ENCODE peak calls at places on chromosome 16, in nine cellular contexts. A is T-helper 1 cell; M is NCI-H1092 treated with DMSO at 0.1 percent for 48 hours; B is amygdala; L is NCI-H524 treated with DMSO at 0.1 percent for 48 hours; H is AG08396; K is AG09309; O is stimulated activated CD8-positive, alpha-beta memory T cell treated with anti-CD3 and anti-CD28 coated beads, Interleukin-2, amount 100 ng/mL, for 1 hour; W is T-helper 17 cell. Q is an unnamed sample.

GRCh38 chr16:22318690-22319358 is 21.6 kb downstream of the POLR3E start:
- DNase-seq in H (peak), M (no peak), A (peak), L (no peak), W (peak), O (no peak), K (no peak), B (no peak), Q (no peak)

GRCh38 chr16:84369938-84370627 is 1.7 kb downstream of the ATP2C2 start:
- DNase-seq in O (no peak), M (no peak), A (no peak), L (no peak), K (no peak), H (no peak), B (no peak), W (no peak), Q (no peak)

GRCh38 chr16:47045459-47045858 is 72.0 kb upstream of the DNAJA2 start:
- DNase-seq in W (no peak), M (no peak), A (no peak), O (no peak), K (no peak), B (no peak), L (no peak), H (no peak), Q (no peak)

GRCh38 chr16:70430667-70431536 is 8.0 kb downstream of the ST3GAL2 start:
- DNase-seq in L (no peak), B (no peak), M (no peak), W (no peak), O (no peak), A (peak), K (no peak), H (no peak), Q (no peak)

GRCh38 chr16:80084614-80085013 is 456.2 kb upstream of the DYNLRB2 start:
- DNase-seq in O (no peak), L (no peak), M (peak), H (peak), B (peak), A (no peak), W (no peak), K (peak), Q (peak)

GRCh38 chr16:11211061-11211976 is 44.7 kb downstream of the SOCS1 start:
- DNase-seq in A (no peak), W (no peak), M (no peak), H (no peak), O (no peak), B (no peak), K (no peak), L (no peak), Q (no peak)

GRCh38 chr16:3186946-3187690 is 886 bp upstream of the OR1F1 start:
- DNase-seq in O (no peak), K (no peak), A (no peak), B (no peak), W (no peak), L (no peak), M (no peak), H (no peak), Q (no peak)

GRCh38 chr16:66950971-66951790 is 9.9 kb upstream of the CES3 start:
- DNase-seq in A (no peak), B (no peak), K (no peak), H (no peak), M (no peak), O (no peak), W (no peak), L (peak), Q (no peak)

GRCh38 chr16:23296994-23297393 is 5.1 kb upstream of the SCNN1B start:
- DNase-seq in W (no peak), L (no peak), B (no peak), H (no peak), A (no peak), K (no peak), M (peak), O (no peak), Q (no peak)

GRCh38 chr16:2088192-2088631 is 40.4 kb downstream of the TSC2 start:
- DNase-seq in K (no peak), B (no peak), M (no peak), H (no peak), O (no peak), L (no peak), W (no peak), A (no peak), Q (peak)

GRCh38 chr16:17829826-17830225 is 359.1 kb upstream of the XYLT1 start:
- DNase-seq in M (no peak), A (no peak), W (no peak), K (no peak), H (no peak), B (no peak), L (no peak), O (no peak), Q (no peak)

GRCh38 chr16:86635926-86636325 is 57.6 kb downstream of the FOXL1 start:
- DNase-seq in K (no peak), O (no peak), A (no peak), H (no peak), B (no peak), M (no peak), L (no peak), W (no peak), Q (no peak)

GRCh38 chr16:56691885-56692284 is 9.6 kb downstream of the MT1X start:
- DNase-seq in W (no peak), B (no peak), L (no peak), K (no peak), O (no peak), M (no peak), A (no peak), H (no peak), Q (no peak)

GRCh38 chr16:81604960-81605383 is 160.4 kb downstream of the CMIP start:
- DNase-seq in M (no peak), A (no peak), O (no peak), H (peak), B (no peak), W (no peak), K (no peak), L (no peak), Q (no peak)

GRCh38 chr16:2008631-2009301 is 855 bp downstream of the ZNF598 start:
- DNase-seq in O (no peak), H (peak), B (no peak), W (no peak), K (no peak), L (no peak), A (no peak), M (no peak), Q (no peak)

GRCh38 chr16:51766739-51767138 is 615.7 kb upstream of the SALL1 start:
- DNase-seq in M (no peak), K (no peak), H (no peak), A (no peak), B (no peak), W (no peak), O (no peak), L (no peak), Q (no peak)

GRCh38 chr16:73610605-73611177 is 562.8 kb upstream of the ZFHX3 start:
- DNase-seq in B (no peak), K (no peak), L (no peak), O (no peak), H (no peak), A (no peak), M (peak), W (no peak), Q (no peak)

GRCh38 chr16:81595676-81596292 is 151.2 kb downstream of the CMIP start:
- DNase-seq in O (no peak), W (no peak), B (no peak), L (no peak), K (no peak), H (no peak), A (no peak), M (no peak), Q (no peak)

GRCh38 chr16:67673712-67674580 is 7.3 kb downstream of the C16orf86 start:
- DNase-seq in W (no peak), B (no peak), L (no peak), O (no peak), A (no peak), K (no peak), M (peak), H (no peak), Q (peak)